ENCODE peak calls at places on chromosome 1, in four cellular contexts. A is tibial nerve, T is DND-41, P is NT2/D1. V is an unnamed sample.

GRCh38 chr1:8831329-8831728 is 13.9 kb upstream of the RERE start:
- DNase-seq in A (no peak), T (no peak), P (no peak), V (peak; percentile 36)

GRCh38 chr1:247358920-247359319 is 27.3 kb upstream of the ZNF496 start:
- DNase-seq in A (no peak), T (no peak), P (no peak), V (no peak)

GRCh38 chr1:172002725-172003345 is 161.5 kb downstream of the DNM3 start:
- DNase-seq in A (no peak), T (peak; percentile 26), P (peak; percentile 33), V (no peak)

GRCh38 chr1:113929750-113930498 is 800 bp downstream of the HIPK1 start:
- DNase-seq in A (no peak), T (peak; percentile 48), P (no peak), V (no peak)

GRCh38 chr1:96710708-96711477 is 10.7 kb upstream of the PTBP2 start:
- DNase-seq in A (no peak), T (no peak), P (no peak), V (no peak)

GRCh38 chr1:201946224-201946908 is at the start of gene LMOD1:
- DNase-seq in A (peak; percentile 83), T (no peak), P (peak; percentile 79), V (peak; percentile 89)

GRCh38 chr1:43423672-43424550 is 29.8 kb downstream of the HYI start:
- DNase-seq in A (no peak), T (no peak), P (no peak), V (no peak)

GRCh38 chr1:10561955-10562354 is 87.2 kb downstream of the PEX14 start:
- DNase-seq in A (no peak), T (no peak), P (no peak), V (peak; percentile 53)

GRCh38 chr1:44831516-44831915 is 11.5 kb downstream of the PTCH2 start:
- DNase-seq in A (no peak), T (no peak), P (no peak), V (peak; percentile 57)

GRCh38 chr1:201450721-201451291 is 18.2 kb downstream of the PHLDA3 start:
- DNase-seq in A (no peak), T (peak; percentile 41), P (no peak), V (peak; percentile 65)

GRCh38 chr1:8201331-8201861 is 116.5 kb upstream of the SLC45A1 start:
- DNase-seq in A (no peak), T (no peak), P (no peak), V (peak; percentile 73)

GRCh38 chr1:151060241-151061011 is at the start of gene MLLT11:
- DNase-seq in A (no peak), T (peak; percentile 91), P (peak; percentile 92), V (peak; percentile 90)

GRCh38 chr1:175317309-175317708 is 124.7 kb upstream of the KIAA0040 start:
- DNase-seq in A (no peak), T (peak; percentile 18), P (peak; percentile 59), V (peak; percentile 22)

GRCh38 chr1:43821471-43821870 is 112.1 kb upstream of the ARTN start:
- DNase-seq in A (no peak), T (no peak), P (no peak), V (no peak)

GRCh38 chr1:92934395-92935378 is 26.6 kb downstream of the DIPK1A start:
- DNase-seq in A (no peak), T (no peak), P (no peak), V (no peak)

GRCh38 chr1:7847599-7847998 is 5.3 kb downstream of the UTS2 start:
- DNase-seq in A (no peak), T (no peak), P (no peak), V (no peak)

GRCh38 chr1:202034683-202035462 is 24.5 kb downstream of the ELF3 start:
- DNase-seq in A (peak; percentile 72), T (peak; percentile 62), P (no peak), V (peak; percentile 56)

GRCh38 chr1:116918714-116919357 is 9.1 kb downstream of the PTGFRN start:
- DNase-seq in A (no peak), T (no peak), P (no peak), V (no peak)

GRCh38 chr1:229254910-229255541 is 15.9 kb upstream of the RAB4A start:
- DNase-seq in A (no peak), T (no peak), P (no peak), V (no peak)

GRCh38 chr1:114219247-114219872 is 65.7 kb upstream of the SYT6 start:
- DNase-seq in A (no peak), T (no peak), P (peak; percentile 32), V (no peak)

GRCh38 chr1:226360106-226360746 is 47.7 kb downstream of the PARP1 start:
- DNase-seq in A (no peak), T (no peak), P (no peak), V (no peak)

GRCh38 chr1:226362891-226363447 is 44.9 kb downstream of the PARP1 start:
- DNase-seq in A (no peak), T (no peak), P (no peak), V (no peak)

GRCh38 chr1:226364129-226364899 is 43.6 kb downstream of the PARP1 start:
- DNase-seq in A (no peak), T (no peak), P (no peak), V (no peak)

GRCh38 chr1:226365166-226365565 is 42.7 kb downstream of the PARP1 start:
- DNase-seq in A (no peak), T (no peak), P (no peak), V (no peak)

DNA sequence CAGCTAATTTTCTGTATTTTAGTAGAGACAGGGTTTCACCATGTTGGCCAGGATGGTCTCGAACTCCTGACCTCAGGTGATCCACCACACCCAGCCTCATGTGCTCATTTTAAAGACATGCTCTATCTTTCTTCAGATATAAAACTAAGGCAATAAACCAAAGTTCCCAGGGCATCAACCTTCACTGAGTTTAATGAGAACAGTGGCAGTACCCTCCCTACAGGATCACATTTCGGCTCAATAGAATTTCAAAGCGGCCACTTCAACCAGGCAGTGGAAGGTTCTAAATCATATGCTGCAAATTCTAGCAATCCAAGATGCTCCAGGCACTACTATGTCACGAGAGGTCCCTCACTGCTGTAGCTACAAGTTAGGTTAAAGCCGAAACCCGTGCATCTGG is 45.5 kb downstream of the PARP1 start:
- DNase-seq in A (no peak), T (no peak), P (no peak), V (no peak)
- H3K36me3 ChIP-seq in A (peaks cover 7% of the 10 kb centered on the region), T (peaks cover 95% of the 10 kb centered on the region), P (peaks cover 98% of the 10 kb centered on the region), V (peaks cover 71% of the 10 kb centered on the region)

GRCh38 chr1:234280500-234280899 is 92.8 kb upstream of the COA6 start:
- DNase-seq in A (no peak), T (no peak), P (no peak), V (no peak)
- H3K27me3 ChIP-seq in A (no peaks in the 10 kb centered on the region), T (no peaks in the 10 kb centered on the region), P (no peaks in the 10 kb centered on the region), V (no peaks in the 10 kb centered on the region)

DNA sequence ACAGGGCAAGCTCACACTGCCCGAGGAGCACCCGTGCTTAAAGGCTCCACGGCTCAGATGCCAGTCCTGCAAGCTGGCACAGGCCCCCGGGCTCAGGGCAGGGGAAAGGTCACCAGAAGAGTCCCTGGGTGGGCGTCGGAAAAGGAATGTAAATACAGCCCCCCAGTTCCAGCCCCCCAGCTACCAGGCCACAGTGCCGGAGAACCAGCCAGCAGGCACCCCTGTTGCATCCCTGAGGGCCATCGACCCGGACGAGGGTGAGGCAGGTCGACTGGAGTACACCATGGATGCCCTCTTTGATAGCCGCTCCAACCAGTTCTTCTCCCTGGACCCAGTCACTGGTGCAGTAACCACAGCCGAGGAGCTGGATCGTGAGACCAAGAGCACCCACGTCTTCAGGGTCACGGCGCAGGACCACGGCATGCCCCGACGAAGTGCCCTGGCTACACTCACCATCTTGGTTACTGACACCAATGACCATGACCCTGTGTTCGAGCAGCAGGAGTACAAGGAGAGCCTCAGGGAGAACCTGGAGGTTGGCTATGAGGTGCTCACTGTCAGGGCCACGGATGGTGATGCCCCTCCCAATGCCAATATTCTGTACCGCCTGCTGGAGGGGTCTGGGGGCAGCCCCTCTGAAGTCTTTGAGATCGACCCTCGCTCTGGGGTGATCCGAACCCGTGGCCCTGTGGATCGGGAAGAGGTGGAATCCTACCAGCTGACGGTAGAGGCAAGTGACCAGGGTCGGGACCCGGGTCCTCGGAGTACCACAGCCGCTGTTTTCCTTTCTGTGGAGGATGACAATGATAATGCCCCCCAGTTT is 1.3 kb downstream of the CELSR2 start:
- DNase-seq in A (no peak), T (no peak), P (no peak), V (peak; percentile 35)
- H3K4me3 ChIP-seq in A (peak overlapping the region; percentile 70), T (peak overlapping the region; percentile 62), P (peak overlapping the region; percentile 68), V (no peak overlapping the region)

GRCh38 chr1:154265586-154265985 is 6.8 kb upstream of the HAX1 start:
- DNase-seq in A (no peak), T (no peak), P (no peak), V (no peak)
- H3K36me3 ChIP-seq in A (peaks cover 3% of the 10 kb centered on the region), T (peaks cover 79% of the 10 kb centered on the region), P (peaks cover 95% of the 10 kb centered on the region), V (peaks cover 47% of the 10 kb centered on the region)

GRCh38 chr1:30872033-30872947 is 36.3 kb downstream of the SDC3 start:
- DNase-seq in A (no peak), T (no peak), P (no peak), V (peak; percentile 90)

GRCh38 chr1:30871276-30871871 is 37.2 kb downstream of the SDC3 start:
- DNase-seq in A (no peak), T (no peak), P (no peak), V (peak; percentile 83)

GRCh38 chr1:30870035-30870434 is 38.5 kb downstream of the SDC3 start:
- DNase-seq in A (no peak), T (no peak), P (no peak), V (no peak)

GRCh38 chr1:30868833-30869435 is 39.6 kb downstream of the SDC3 start:
- DNase-seq in A (no peak), T (peak; percentile 25), P (no peak), V (no peak)

GRCh38 chr1:30870656-30871055 is 37.9 kb downstream of the SDC3 start:
- DNase-seq in A (no peak), T (no peak), P (no peak), V (no peak)
- H3K27me3 ChIP-seq in A (no peaks in the 10 kb centered on the region), T (peaks cover 9% of the 10 kb centered on the region), P (no peaks in the 10 kb centered on the region), V (no peaks in the 10 kb centered on the region)

DNA sequence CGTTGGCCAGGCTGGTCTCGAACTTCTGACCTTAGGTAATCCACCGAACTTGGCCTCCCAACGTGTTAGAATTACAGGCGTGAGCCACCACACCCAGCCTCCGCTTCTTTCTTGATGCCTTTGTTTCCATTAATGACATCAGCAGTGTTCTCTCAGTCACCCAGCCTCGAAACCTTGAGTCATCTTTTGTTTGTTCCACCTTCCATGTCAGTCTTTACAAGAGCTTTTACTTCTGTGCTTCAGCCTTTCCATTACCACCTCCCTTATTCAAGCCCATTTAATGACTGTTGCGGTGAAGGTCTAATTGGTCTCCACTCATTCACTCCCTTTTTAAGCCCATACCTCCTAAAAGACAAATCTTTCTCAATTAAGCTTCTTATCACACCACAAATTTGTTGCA is 146.6 kb upstream of the ADGRL2 start:
- DNase-seq in A (no peak), T (no peak), P (no peak), V (no peak)
- H3K4me3 ChIP-seq in A (no peak overlapping the region), T (no peak overlapping the region), P (no peak overlapping the region), V (no peak overlapping the region)

GRCh38 chr1:28205243-28205642 is 27.6 kb downstream of the DNAJC8 start:
- DNase-seq in A (no peak), T (no peak), P (no peak), V (no peak)

GRCh38 chr1:28208818-28209441 is 23.9 kb downstream of the DNAJC8 start:
- DNase-seq in A (no peak), T (peak; percentile 59), P (peak; percentile 44), V (peak; percentile 57)

GRCh38 chr1:28213315-28213714 is 19.5 kb downstream of the DNAJC8 start:
- DNase-seq in A (no peak), T (no peak), P (no peak), V (no peak)

GRCh38 chr1:28209700-28210099 is 23.1 kb downstream of the DNAJC8 start:
- DNase-seq in A (no peak), T (no peak), P (no peak), V (no peak)
- H3K36me3 ChIP-seq in A (no peaks in the 10 kb centered on the region), T (peaks cover 82% of the 10 kb centered on the region), P (peaks cover 87% of the 10 kb centered on the region), V (peaks cover 3% of the 10 kb centered on the region)